ENCODE peak calls at places on chromosomes 1 and 21, in four cellular contexts. One of them, this sample, is unnamed.

GRCh38 chr1:81559662-81560350 is 240.9 kb upstream of the ADGRL2 start:
- DNase-seq in K562: no peak
- DNase-seq in Panc1: no peak
- DNase-seq in HepG2: no peak
- DNase-seq in this sample: no peak

GRCh38 chr1:164602480-164603093 is 43.6 kb downstream of the PBX1 start:
- DNase-seq in K562: no peak
- DNase-seq in Panc1: no peak
- DNase-seq in HepG2: no peak
- DNase-seq in this sample: no peak

GRCh38 chr1:11979453-11979817 is 809 bp upstream of the MFN2 start:
- DNase-seq in K562: no peak
- DNase-seq in Panc1: no peak
- DNase-seq in HepG2: no peak
- DNase-seq in this sample: no peak

GRCh38 chr21:42992943-42993712 is 18.8 kb downstream of the PKNOX1 start:
- DNase-seq in K562: no peak
- DNase-seq in Panc1: no peak
- DNase-seq in HepG2: no peak
- DNase-seq in this sample: no peak

GRCh38 chr1:99146129-99146848 is 118.0 kb upstream of the PLPPR4 start:
- DNase-seq in K562: no peak
- DNase-seq in Panc1: no peak
- DNase-seq in HepG2: no peak
- DNase-seq in this sample: no peak

GRCh38 chr1:3037281-3038040 is 16.2 kb downstream of the ACTRT2 start:
- DNase-seq in K562: no peak
- DNase-seq in Panc1: no peak
- DNase-seq in HepG2: no peak
- DNase-seq in this sample: no peak

GRCh38 chr1:199725002-199725401 is 302.5 kb upstream of the NR5A2 start:
- DNase-seq in K562: no peak
- DNase-seq in Panc1: no peak
- DNase-seq in HepG2: no peak
- DNase-seq in this sample: no peak

GRCh38 chr1:150051089-150051373 is 16.5 kb upstream of the VPS45 start:
- DNase-seq in K562: no peak
- DNase-seq in Panc1: no peak
- DNase-seq in HepG2: no peak
- DNase-seq in this sample: no peak

GRCh38 chr1:16244650-16245285 is 7.8 kb upstream of the CPLANE2 start:
- DNase-seq in K562: no peak
- DNase-seq in Panc1: no peak
- DNase-seq in HepG2: no peak
- DNase-seq in this sample: no peak

GRCh38 chr1:202230939-202231645 is 37.5 kb downstream of the LGR6 start:
- DNase-seq in K562: no peak
- DNase-seq in Panc1: no peak
- DNase-seq in HepG2: no peak
- DNase-seq in this sample: no peak

GRCh38 chr1:225816643-225817538 is 7.0 kb downstream of the EPHX1 start:
- DNase-seq in K562: no peak
- DNase-seq in Panc1: no peak
- DNase-seq in HepG2: no peak
- DNase-seq in this sample: no peak

GRCh38 chr1:118117521-118117920 is 67.5 kb downstream of the SPAG17 start:
- DNase-seq in K562: no peak
- DNase-seq in Panc1: no peak
- DNase-seq in HepG2: no peak
- DNase-seq in this sample: no peak

GRCh38 chr21:17793675-17794123 is 25.5 kb downstream of the C21orf91 start:
- DNase-seq in K562: no peak
- DNase-seq in Panc1: no peak
- DNase-seq in HepG2: no peak
- DNase-seq in this sample: no peak

GRCh38 chr1:231170875-231171274 is 9.0 kb downstream of the TRIM67 start:
- DNase-seq in K562: no peak
- DNase-seq in Panc1: no peak
- DNase-seq in HepG2: peak
- DNase-seq in this sample: no peak

GRCh38 chr1:209755926-209756607 is at the start of gene TRAF3IP3:
- DNase-seq in K562: no peak
- DNase-seq in Panc1: no peak
- DNase-seq in HepG2: no peak
- DNase-seq in this sample: no peak

GRCh38 chr1:24743404-24744211 is 1.6 kb upstream of the CLIC4 start:
- DNase-seq in K562: no peak
- DNase-seq in Panc1: no peak
- DNase-seq in HepG2: no peak
- DNase-seq in this sample: no peak

GRCh38 chr21:44911384-44912157 is 9.1 kb downstream of the ITGB2 start:
- DNase-seq in K562: peak
- DNase-seq in Panc1: no peak
- DNase-seq in HepG2: peak
- DNase-seq in this sample: no peak

GRCh38 chr1:185911978-185912377 is 177.8 kb downstream of the HMCN1 start:
- DNase-seq in K562: no peak
- DNase-seq in Panc1: no peak
- DNase-seq in HepG2: no peak
- DNase-seq in this sample: no peak

GRCh38 chr1:241560511-241561187 is 28.5 kb downstream of the KMO start:
- DNase-seq in K562: no peak
- DNase-seq in Panc1: no peak
- DNase-seq in HepG2: no peak
- DNase-seq in this sample: no peak

GRCh38 chr1:118333601-118334241 is 148.7 kb upstream of the SPAG17 start:
- DNase-seq in K562: no peak
- DNase-seq in Panc1: no peak
- DNase-seq in HepG2: no peak
- DNase-seq in this sample: no peak

GRCh38 chr1:60848583-60849188 is 233.7 kb upstream of the NFIA start:
- DNase-seq in K562: no peak
- DNase-seq in Panc1: peak
- DNase-seq in HepG2: no peak
- DNase-seq in this sample: peak
- TF ChIP-seq TCF7L2 in K562: no peak
- TF ChIP-seq TCF7L2 in Panc1: no peak
- TF ChIP-seq TCF7L2 in HepG2: no peak
- TF ChIP-seq TCF7L2 in this sample: no peak

GRCh38 chr21:31988492-31989285 is 115.9 kb downstream of the HUNK start:
- DNase-seq in K562: no peak
- DNase-seq in Panc1: no peak
- DNase-seq in HepG2: no peak
- DNase-seq in this sample: no peak
- TF ChIP-seq TCF7L2 in K562: no peak
- TF ChIP-seq TCF7L2 in Panc1: no peak
- TF ChIP-seq TCF7L2 in HepG2: no peak
- TF ChIP-seq TCF7L2 in this sample: no peak

DNA sequence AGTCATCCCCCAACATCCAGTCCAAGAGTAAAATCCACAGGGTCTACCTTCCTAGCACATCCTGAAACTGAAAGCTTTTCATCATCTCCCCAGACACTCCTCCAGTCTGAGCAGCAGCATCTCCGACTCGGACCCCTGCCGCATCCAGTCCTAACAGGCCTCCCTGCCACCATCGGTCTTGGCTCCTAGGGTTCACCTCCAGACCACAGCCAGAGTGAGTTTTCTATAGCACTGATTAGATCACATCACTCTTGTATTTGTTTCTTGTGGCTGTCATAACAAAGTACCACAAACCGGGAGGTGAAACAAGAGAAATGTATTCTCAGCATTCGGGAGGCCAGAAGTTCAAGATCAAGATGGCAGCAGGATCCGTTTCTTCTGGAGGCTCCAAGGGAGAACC is 187.8 kb downstream of the TOMM20 start:
- DNase-seq in K562: no peak
- DNase-seq in Panc1: no peak
- DNase-seq in HepG2: no peak
- DNase-seq in this sample: no peak
- TF ChIP-seq TCF7L2 in K562: no peak
- TF ChIP-seq TCF7L2 in Panc1: no peak
- TF ChIP-seq TCF7L2 in HepG2: no peak
- TF ChIP-seq TCF7L2 in this sample: no peak

GRCh38 chr1:184116287-184116686 is 64.8 kb downstream of the TSEN15 start:
- DNase-seq in K562: no peak
- DNase-seq in Panc1: no peak
- DNase-seq in HepG2: no peak
- DNase-seq in this sample: no peak

GRCh38 chr1:184112176-184112948 is 60.8 kb downstream of the TSEN15 start:
- DNase-seq in K562: no peak
- DNase-seq in Panc1: no peak
- DNase-seq in HepG2: no peak
- DNase-seq in this sample: no peak

GRCh38 chr1:184113251-184113650 is 61.7 kb downstream of the TSEN15 start:
- DNase-seq in K562: no peak
- DNase-seq in Panc1: no peak
- DNase-seq in HepG2: no peak
- DNase-seq in this sample: no peak

GRCh38 chr1:184114818-184115398 is 63.4 kb downstream of the TSEN15 start:
- DNase-seq in K562: no peak
- DNase-seq in Panc1: no peak
- DNase-seq in HepG2: no peak
- DNase-seq in this sample: no peak

DNA sequence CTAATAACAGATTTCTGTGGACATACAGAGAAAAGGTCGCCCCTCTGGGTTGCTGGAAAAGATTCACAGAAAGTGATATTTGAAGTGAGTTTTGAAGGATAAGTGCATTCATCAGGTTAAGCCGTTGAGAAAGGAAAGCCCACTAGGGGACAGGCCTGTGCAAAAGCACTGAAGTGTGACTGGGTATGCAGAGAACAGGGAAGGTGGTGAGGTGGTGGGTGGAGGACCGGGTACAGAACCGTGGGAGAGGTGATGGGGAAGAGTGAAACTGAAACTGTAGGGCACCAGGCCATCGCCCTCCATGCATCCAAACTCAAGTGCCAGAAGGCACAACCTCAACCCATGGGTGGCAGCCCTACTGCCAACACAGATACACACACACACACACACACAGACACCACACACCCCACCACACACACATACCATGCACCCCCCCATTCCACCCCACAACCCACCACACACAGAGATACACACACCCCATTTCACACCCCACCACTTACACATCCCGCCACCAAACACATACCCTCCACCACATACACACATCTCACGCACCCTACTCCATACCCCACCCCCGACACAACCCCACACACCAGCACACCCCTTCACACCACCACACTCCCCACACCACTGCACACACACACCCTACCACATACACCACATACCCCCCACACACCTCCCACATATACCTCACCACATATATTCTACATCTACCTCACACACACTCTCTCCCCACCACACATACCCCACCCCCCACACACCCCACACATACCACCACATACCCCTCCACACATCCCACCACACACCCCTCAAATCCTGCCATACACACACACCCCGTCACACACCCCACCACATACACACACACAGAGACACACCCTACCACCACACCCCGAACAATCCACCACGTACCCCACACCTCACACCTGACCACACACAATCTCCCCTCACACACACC is 59.0 kb downstream of the TSEN15 start:
- DNase-seq in K562: no peak
- DNase-seq in Panc1: no peak
- DNase-seq in HepG2: no peak
- DNase-seq in this sample: no peak
- TF ChIP-seq TCF7L2 in K562: no peak
- TF ChIP-seq TCF7L2 in Panc1: no peak
- TF ChIP-seq TCF7L2 in HepG2: no peak
- TF ChIP-seq TCF7L2 in this sample: no peak

DNA sequence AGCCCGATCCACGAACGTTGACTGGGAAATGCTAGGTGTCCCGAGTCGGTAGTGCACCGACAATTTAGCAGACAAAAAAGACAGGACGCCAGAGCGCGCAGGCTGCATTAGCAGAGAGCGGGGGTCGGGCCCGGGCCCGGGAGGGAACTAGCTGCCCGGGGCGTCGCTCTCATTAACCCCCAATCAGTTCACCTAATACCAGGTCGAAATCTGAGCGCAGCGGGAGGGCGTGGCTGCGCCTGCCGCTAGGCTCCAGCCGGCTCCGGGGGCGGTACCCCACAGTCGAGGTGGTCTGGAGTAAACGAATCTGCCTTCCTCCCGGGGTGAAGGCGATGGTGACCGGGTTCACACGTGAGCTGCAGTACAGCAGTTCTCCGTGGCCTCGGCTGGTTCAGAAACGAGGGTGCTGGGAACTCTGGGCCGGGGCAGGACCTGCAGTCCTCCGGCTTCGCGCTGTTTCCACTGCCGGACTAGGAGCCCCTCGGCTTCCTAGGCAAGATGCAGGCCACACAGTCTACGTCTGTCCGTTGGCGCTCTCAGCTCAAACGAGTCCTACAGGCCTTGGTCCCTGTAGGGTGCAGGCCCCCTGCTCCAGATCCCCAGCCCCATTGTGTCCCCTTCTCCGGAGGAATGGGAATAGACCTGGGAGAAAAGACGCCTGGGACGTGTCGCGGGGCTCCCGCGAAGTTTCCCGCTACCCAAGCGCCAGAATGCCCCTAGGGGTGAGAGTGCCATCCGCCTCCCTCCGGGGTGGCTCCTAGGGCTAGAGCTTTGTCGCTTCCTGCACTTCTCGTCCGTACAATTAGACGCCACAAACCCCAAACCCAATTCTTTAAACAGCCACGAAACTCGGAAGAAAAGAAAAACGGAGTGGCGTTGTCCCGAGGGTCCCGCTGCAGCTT is 2.0 kb downstream of the GFI1 start:
- DNase-seq in K562: peak
- DNase-seq in Panc1: no peak
- DNase-seq in HepG2: no peak
- DNase-seq in this sample: no peak
- TF ChIP-seq TCF7L2 in K562: no peak
- TF ChIP-seq TCF7L2 in Panc1: no peak
- TF ChIP-seq TCF7L2 in HepG2: no peak
- TF ChIP-seq TCF7L2 in this sample: no peak